ENCODE peak calls at places on chromosomes 5 and 9, in eight cellular contexts. H is PC-3, P is HCT116, A is fibroblast of lung, E is SK-N-SH, X is H9, N is GM23248, S is H1. U is an unnamed sample.

GRCh38 chr9:90870646-90871326 is 69.2 kb downstream of the SYK start:
- DNase-seq in A (peak), S (no peak), E (peak), N (peak), P (peak), H (peak), X (no peak), U (peak)

GRCh38 chr5:77167695-77168111 is 42.8 kb upstream of the PDE8B start:
- DNase-seq in N (peak), S (no peak), A (peak), H (peak), E (no peak), X (no peak), P (no peak), U (no peak)

GRCh38 chr5:126872558-126873349 is 95.8 kb downstream of the LMNB1 start:
- DNase-seq in S (no peak), H (no peak), E (no peak), A (no peak), X (no peak), P (no peak), N (no peak), U (no peak)

GRCh38 chr9:33186457-33187168 is 19.5 kb upstream of the B4GALT1 start:
- DNase-seq in N (peak), A (no peak), X (no peak), E (no peak), H (no peak), S (no peak), P (no peak), U (no peak)

GRCh38 chr5:96648023-96648422 is 14.2 kb upstream of the CAST start:
- DNase-seq in X (no peak), N (no peak), A (no peak), E (no peak), P (no peak), S (no peak), H (no peak), U (no peak)

GRCh38 chr9:114119242-114120191 is 20.4 kb upstream of the KIF12 start:
- DNase-seq in S (no peak), N (no peak), X (no peak), A (no peak), E (no peak), P (no peak), H (no peak), U (no peak)

GRCh38 chr5:58455966-58456365 is 3.9 kb downstream of the PLK2 start:
- DNase-seq in E (no peak), N (no peak), H (no peak), S (no peak), P (no peak), X (no peak), A (no peak), U (no peak)

GRCh38 chr9:12916037-12916436 is 141.2 kb downstream of the LURAP1L start:
- DNase-seq in S (peak), H (no peak), X (no peak), E (no peak), N (peak), P (peak), A (peak), U (no peak)

GRCh38 chr5:131622633-131623032 is 12.4 kb downstream of the RAPGEF6 start:
- DNase-seq in A (peak), E (no peak), P (no peak), S (no peak), X (no peak), H (peak), N (peak), U (no peak)

GRCh38 chr9:70411141-70411929 is 3.1 kb downstream of the KLF9 start:
- DNase-seq in N (peak), X (no peak), E (no peak), S (no peak), P (no peak), A (peak), H (no peak), U (no peak)

GRCh38 chr5:72470817-72471216 is 36.4 kb downstream of the ZNF366 start:
- DNase-seq in P (no peak), X (no peak), E (no peak), N (peak), A (no peak), H (peak), S (no peak), U (no peak)

GRCh38 chr9:13110766-13111400 is 168.6 kb downstream of the MPDZ start:
- DNase-seq in E (no peak), X (no peak), A (peak), S (no peak), P (no peak), N (peak), H (no peak), U (no peak)

GRCh38 chr5:158414333-158414762 is 555.4 kb upstream of the CLINT1 start:
- DNase-seq in P (no peak), N (no peak), X (no peak), A (peak), S (no peak), E (no peak), H (no peak), U (no peak)

GRCh38 chr9:126507318-126508109 is 106.2 kb upstream of the LMX1B start:
- DNase-seq in H (no peak), E (no peak), N (no peak), A (no peak), X (no peak), P (no peak), S (no peak), U (no peak)
- H3K9ac ChIP-seq in H (no peak), E (no peak), N (no peak), A (no peak), X (no peak), P (no peak), S (no peak), U (no peak)

GRCh38 chr5:34499001-34499734 is 157.0 kb upstream of the RAI14 start:
- DNase-seq in H (peak), S (no peak), A (peak), P (no peak), X (no peak), E (no peak), N (peak), U (peak)
- H3K27ac ChIP-seq in H (peak), S (no peak), A (peak), P (no peak), X (no peak), E (no peak), N (peak), U (no peak)

GRCh38 chr9:107782381-107782780 is 292.8 kb upstream of the KLF4 start:
- DNase-seq in X (no peak), A (peak), H (no peak), S (no peak), N (peak), E (no peak), P (no peak), U (no peak)

GRCh38 chr9:107782789-107783188 is 293.2 kb upstream of the KLF4 start:
- DNase-seq in N (no peak), H (no peak), X (no peak), P (no peak), S (no peak), A (no peak), E (no peak), U (no peak)

GRCh38 chr9:107772988-107773387 is 283.4 kb upstream of the KLF4 start:
- DNase-seq in H (no peak), N (no peak), S (no peak), A (no peak), P (no peak), X (no peak), E (no peak), U (no peak)

GRCh38 chr9:107784235-107784958 is 294.8 kb upstream of the KLF4 start:
- DNase-seq in P (peak), A (peak), E (no peak), N (peak), S (no peak), H (no peak), X (peak), U (no peak)

GRCh38 chr9:107778666-107779065 is 289.1 kb upstream of the KLF4 start:
- DNase-seq in P (no peak), X (no peak), A (no peak), N (no peak), H (no peak), S (no peak), E (no peak), U (no peak)
- H3K4me2 ChIP-seq in P (no peak), X (no peak), A (no peak), N (no peak), H (no peak), S (no peak), E (no peak), U (no peak)

GRCh38 chr5:75677607-75678006 is 39.6 kb downstream of the POC5 start:
- DNase-seq in E (no peak), S (no peak), P (no peak), N (no peak), A (no peak), H (no peak), X (no peak), U (no peak)

GRCh38 chr5:75681125-75681830 is 36.0 kb downstream of the POC5 start:
- DNase-seq in N (peak), X (no peak), A (peak), S (no peak), E (no peak), H (peak), P (peak), U (peak)

GRCh38 chr5:75675779-75676178 is 41.5 kb downstream of the POC5 start:
- DNase-seq in H (no peak), X (no peak), N (no peak), E (peak), A (no peak), S (no peak), P (no peak), U (no peak)

GRCh38 chr5:75672616-75673015 is 44.6 kb downstream of the POC5 start:
- DNase-seq in E (no peak), H (no peak), A (peak), S (no peak), X (no peak), P (no peak), N (no peak), U (no peak)

DNA sequence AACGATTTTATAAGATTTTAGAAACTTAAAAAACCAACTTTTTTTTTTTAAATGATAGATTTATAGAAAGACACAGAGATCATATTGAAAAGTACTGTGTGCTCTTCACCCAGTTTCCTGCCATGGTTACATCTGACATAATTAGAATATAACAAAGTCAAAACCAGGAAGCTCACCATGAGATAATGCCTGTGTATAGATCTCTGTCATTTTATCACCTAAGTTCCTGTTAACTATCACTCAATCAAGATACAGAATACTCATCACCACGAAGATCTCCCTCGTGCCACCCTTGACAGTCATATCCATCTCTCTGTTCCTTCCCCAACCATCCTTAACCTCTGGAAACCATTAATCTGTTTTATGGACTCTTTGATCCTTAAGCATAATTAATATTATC is 39.1 kb downstream of the POC5 start:
- DNase-seq in S (no peak), P (no peak), X (no peak), E (no peak), N (no peak), A (no peak), H (no peak), U (no peak)
- H3K9ac ChIP-seq in S (no peak), P (no peak), X (no peak), E (no peak), N (no peak), A (no peak), H (no peak), U (no peak)

GRCh38 chr9:92746567-92747458 is 17.8 kb downstream of the BICD2 start:
- DNase-seq in N (peak), E (no peak), A (no peak), P (no peak), X (peak), H (no peak), S (no peak), U (no peak)
- H3K27ac ChIP-seq in N (peak), E (no peak), A (peak), P (no peak), X (no peak), H (no peak), S (no peak), U (no peak)

GRCh38 chr9:127496974-127497373 is 45.7 kb downstream of the LRSAM1 start:
- DNase-seq in A (no peak), P (no peak), S (no peak), E (no peak), X (no peak), N (no peak), H (no peak), U (no peak)
- H3K4me2 ChIP-seq in A (no peak), P (no peak), S (no peak), E (no peak), X (no peak), N (no peak), H (no peak), U (no peak)

GRCh38 chr9:98362624-98363023 is 107.2 kb upstream of the TBC1D2 start:
- DNase-seq in H (no peak), N (no peak), X (no peak), A (no peak), E (no peak), S (no peak), P (no peak), U (no peak)
- H3K9ac ChIP-seq in H (no peak), N (no peak), X (no peak), A (no peak), E (no peak), S (no peak), P (no peak), U (no peak)

DNA sequence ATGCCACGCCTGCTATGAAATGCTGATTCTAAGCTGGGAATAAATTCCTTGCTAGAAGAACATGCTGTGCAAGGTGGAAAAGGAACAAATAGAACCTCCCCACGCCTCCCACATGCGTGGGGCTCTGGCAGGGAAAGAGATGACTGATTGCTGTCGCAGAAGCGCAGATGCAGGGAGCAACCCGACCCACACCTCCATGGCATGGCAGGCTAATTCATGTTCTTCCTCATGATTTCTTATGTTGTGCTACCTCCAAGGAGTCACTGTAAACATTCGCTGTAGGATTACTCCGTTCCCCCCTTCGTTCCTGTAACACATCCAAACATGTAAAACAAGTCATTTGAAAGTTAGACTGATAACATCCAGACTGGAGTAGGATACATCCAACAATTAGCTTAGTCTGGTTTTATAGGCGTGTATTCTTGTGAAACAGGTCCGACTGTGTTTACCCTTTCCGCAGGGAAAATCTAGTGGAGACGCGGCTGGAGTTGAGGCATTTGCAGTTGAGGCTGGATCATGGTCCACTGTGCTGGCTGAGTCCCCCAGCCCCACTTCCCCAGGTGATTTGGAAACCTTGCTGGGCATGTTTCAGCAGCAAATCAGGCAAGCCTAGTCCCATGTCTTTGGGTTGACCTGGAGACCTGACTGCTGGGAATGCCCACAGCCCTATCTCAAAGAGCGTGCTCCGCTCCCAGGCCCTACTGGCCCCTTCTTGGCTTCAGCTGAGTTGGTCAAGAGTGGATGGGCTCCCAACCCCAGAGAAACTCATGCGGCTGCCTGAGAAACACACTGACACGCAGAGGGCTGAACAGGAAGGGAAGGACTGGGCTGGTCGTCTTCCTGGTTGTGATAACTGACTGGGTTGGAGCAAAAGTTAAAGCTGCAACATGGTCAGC is 24.8 kb upstream of the ANKRD33B start:
- DNase-seq in X (no peak), E (no peak), P (no peak), S (no peak), N (no peak), H (no peak), A (no peak), U (no peak)
- H3K27ac ChIP-seq in X (no peak), E (no peak), P (no peak), S (no peak), N (no peak), H (no peak), A (no peak), U (no peak)

GRCh38 chr9:137476856-137477255 is 17.7 kb upstream of the NSMF start:
- DNase-seq in X (no peak), H (no peak), N (no peak), A (no peak), P (no peak), E (no peak), S (no peak), U (no peak)
- H3K4me2 ChIP-seq in X (no peak), H (no peak), N (no peak), A (no peak), P (no peak), E (no peak), S (no peak), U (no peak)

DNA sequence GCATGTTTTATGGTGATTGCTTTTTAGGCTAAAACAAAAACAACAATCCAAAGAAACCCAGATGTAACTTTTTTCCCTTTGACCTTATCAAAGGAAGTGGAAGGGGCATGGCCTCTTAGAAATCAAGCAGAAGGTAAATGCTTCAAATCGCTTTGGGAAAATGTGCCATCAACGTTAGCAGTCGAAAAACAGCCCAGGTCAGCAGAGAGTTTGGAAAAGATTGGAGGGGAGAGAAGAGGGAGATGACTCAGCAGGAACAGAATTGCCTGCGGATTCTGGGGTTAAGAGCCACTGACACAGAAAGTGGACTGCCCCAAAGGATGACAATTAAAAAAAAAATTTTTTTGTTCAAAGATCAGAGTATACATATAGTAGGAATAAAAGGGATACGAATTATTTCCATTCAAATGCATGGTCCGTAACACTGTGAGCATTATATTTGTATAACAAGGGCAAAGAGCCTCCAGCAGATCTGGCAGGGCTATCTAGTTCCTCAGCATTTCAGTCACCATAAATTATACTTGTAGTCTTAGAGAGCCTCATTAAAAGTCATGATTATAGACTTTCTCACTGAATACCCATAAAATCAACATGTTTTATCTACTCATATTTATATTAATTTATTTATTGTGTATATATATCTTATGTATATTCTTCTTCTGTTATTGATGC is 253.6 kb upstream of the HAPLN1 start:
- DNase-seq in X (no peak), A (peak), N (peak), H (no peak), S (peak), P (no peak), E (no peak), U (no peak)
- H3K9ac ChIP-seq in X (no peak), A (no peak), N (no peak), H (no peak), S (no peak), P (no peak), E (no peak), U (no peak)